ENCODE peak calls at places on chromosomes 11 and 22, in five cellular contexts. N is lung; P is hepatocyte; R is thoracic aorta; S is CD4-positive, CD25-positive, alpha-beta regulatory T cell. D is an unnamed sample. For H3K4me1, the result is how much of the 10 kb centered on the place peaks cover.

GRCh38 chr11:22407899-22408298 is 69.7 kb downstream of the SLC17A6 start:
- DNase-seq in N (no peak), P (no peak), R (no peak), S (no peak), D (no peak)

GRCh38 chr11:124670732-124671131 is 2.8 kb downstream of the SIAE start:
- DNase-seq in N (no peak), P (no peak), R (no peak), S (no peak), D (peak)

GRCh38 chr11:63767415-63768231 is 952 bp downstream of the ZFTA start:
- DNase-seq in N (peak), P (peak), R (peak), S (peak), D (no peak)

GRCh38 chr11:27571151-27571840 is 64.7 kb upstream of the LIN7C start:
- DNase-seq in N (no peak), P (no peak), R (no peak), S (no peak), D (no peak)

GRCh38 chr11:12377106-12377823 is at the start of gene PARVA:
- DNase-seq in N (peak), P (peak), R (no peak), S (no peak), D (no peak)

GRCh38 chr22:18954333-18954732 is 18.2 kb upstream of the PRODH start:
- DNase-seq in N (peak), P (peak), R (no peak), S (peak), D (peak)

GRCh38 chr22:21835378-21835777 is 32.1 kb downstream of the MAPK1 start:
- DNase-seq in N (no peak), P (no peak), R (no peak), S (no peak), D (no peak)

GRCh38 chr22:46031066-46031465 is 54.1 kb upstream of the WNT7B start:
- DNase-seq in N (no peak), P (no peak), R (no peak), S (no peak), D (no peak)

GRCh38 chr11:134036484-134037092 is 32.3 kb upstream of the JAM3 start:
- DNase-seq in N (no peak), P (no peak), R (no peak), S (peak), D (no peak)

GRCh38 chr11:72072348-72072747 is 8.0 kb downstream of the NUMA1 start:
- DNase-seq in N (no peak), P (peak), R (no peak), S (no peak), D (no peak)

GRCh38 chr11:60887531-60887930 is 18.9 kb downstream of the PRPF19 start:
- DNase-seq in N (no peak), P (peak), R (no peak), S (no peak), D (no peak)

GRCh38 chr11:70467196-70468085 is 69.1 kb downstream of the CTTN start:
- DNase-seq in N (peak), P (peak), R (peak), S (no peak), D (no peak)

DNA sequence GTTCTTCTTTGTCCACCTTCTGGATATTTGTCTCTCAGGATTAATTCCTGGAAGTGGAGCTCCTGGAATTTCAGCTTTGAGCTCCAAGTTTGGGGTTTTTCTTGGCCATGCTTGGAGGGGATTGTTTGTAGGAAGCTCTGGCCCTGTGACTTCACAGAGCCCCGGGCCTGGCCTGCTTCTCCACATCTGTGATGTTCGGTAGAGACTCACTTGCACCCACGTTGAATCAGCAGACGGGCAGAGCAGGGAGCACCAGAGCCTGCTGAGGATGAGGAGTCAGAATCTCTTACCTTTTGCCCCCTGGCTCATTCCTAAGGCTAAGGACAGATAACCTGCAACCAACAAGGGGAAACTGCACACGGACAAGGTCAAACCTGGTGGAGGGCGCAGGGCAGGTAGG is 35.6 kb downstream of the LRRC32 start:
- DNase-seq in N (no peak), P (no peak), R (no peak), S (no peak), D (no peak)
- H3K4me1 ChIP-seq in N (under half), P (under half), R (half or more), S (under half), D (under half)

DNA sequence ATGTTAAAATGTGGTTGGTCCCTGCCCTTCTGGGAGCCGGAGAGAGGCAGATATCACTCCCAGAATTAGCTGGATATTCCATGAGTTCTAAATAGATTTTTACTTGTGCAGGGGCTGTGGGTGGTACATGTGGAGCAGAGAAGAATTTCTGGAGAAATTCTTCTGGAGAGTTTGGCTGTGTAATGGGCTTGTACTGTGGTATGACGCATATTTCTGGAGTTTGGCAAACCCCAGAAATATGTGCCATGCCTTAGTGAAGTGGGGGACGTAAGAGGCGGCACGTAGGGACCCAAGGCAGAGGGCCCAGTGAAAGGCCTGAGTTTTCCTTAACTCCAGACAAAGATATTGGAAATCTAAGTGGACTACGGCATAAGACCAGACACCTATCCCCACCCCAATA is 51.3 kb upstream of the TBCEL start:
- DNase-seq in N (no peak), P (no peak), R (no peak), S (no peak), D (no peak)
- H3K4me1 ChIP-seq in N (under half), P (under half), R (under half), S (under half), D (under half)

DNA sequence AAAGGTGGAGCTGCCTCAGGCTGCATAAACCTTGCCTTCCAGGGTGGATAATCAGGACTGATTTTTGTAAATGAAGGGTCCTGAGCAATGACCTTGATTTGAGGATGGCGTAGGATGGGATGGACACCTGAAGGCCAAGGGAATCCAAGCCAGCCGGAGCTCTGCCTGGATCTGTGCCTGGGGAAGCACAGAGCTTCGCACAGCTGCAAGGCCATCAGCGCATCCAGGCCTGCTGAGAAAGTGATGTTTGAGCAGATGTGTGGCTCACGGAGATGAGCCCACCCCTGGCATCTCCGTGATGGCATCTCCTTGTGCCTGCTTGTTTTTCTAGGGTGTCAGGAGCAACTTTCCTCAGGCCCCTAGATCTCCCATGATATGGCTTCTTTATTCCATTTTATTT is 23.3 kb downstream of the FAM83F start:
- DNase-seq in N (no peak), P (no peak), R (no peak), S (no peak), D (no peak)
- H3K4me1 ChIP-seq in N (under half), P (under half), R (under half), S (under half), D (under half)

DNA sequence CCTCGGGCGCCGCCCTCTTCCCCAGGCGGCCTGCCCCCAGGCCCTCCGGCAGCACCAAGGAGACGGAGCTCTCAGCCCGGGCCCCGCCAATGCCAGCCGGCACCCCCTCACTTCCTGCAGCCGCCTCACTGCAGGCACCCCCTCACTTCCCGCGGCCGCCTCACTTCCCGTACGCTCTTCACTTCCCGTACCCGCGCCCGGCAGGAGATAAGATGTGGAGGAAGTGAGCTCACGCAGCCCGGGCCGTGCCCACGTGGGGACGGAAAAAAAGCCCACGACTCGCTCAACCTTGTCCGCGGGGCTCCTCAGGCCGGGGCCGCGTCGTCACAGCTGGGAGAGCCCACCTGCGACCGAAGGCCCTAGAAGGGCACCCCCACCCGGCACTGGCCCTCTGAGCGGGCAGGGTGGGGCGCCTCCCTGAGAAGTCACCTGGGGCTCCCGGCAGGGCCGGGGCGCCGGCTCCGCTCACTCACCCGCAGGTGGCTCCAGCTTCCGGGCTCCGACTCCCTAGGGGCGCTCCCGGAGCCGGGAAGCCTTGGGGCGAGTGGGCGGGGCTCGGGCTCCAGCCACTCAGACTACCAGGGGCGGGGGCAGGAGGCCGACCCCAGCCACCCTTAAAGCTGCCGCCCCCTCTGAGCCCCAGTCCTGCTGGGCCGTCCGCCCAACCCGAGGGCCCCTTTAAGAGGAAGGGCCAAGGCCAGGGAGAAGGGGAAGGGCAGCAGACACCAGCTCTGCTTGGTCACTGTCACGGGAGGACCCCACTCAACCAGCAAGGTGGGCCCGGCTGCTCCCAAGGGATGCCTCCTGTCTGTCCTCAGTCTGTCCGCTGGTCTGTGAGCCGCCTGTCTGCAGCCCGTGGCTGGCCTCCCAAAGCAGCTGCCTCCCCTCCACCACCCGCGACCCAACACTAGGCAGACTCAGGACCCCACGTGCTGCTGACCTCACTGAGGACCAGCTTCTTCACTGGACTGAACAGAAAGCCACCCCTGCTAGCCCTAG is 31.4 kb downstream of the PISD start:
- DNase-seq in N (peak), P (peak), R (peak), S (peak), D (peak)
- H3K4me1 ChIP-seq in N (under half), P (under half), R (under half), S (under half), D (under half)

D was measured in CD8-positive, alpha-beta memory T cell.